ENCODE peak calls at places on chromosomes 13 and 19, in nine cellular contexts. One of them, this sample, is unnamed.
A peak's percentile ranks its signal among the peaks of the same experiment; 100 is the strongest.

GRCh38 chr13:19782049-19782726 is 557 bp downstream of the PSPC1 start:
- DNase-seq in tibial artery: peak; percentile 75
- DNase-seq in spleen: peak; percentile 94
- DNase-seq in upper lobe of left lung: peak; percentile 91
- DNase-seq in heart right ventricle: peak; percentile 60
- DNase-seq in Peyer's patch: peak; percentile 76
- DNase-seq in CD8-positive, alpha-beta T cell: peak; percentile 22
- DNase-seq in hepatocyte: peak; percentile 66
- DNase-seq in cardiac muscle cell: peak; percentile 62
- DNase-seq in this sample: peak; percentile 83

GRCh38 chr13:40132249-40132648 is 476.8 kb downstream of the COG6 start:
- DNase-seq in hepatocyte: no peak
- DNase-seq in CD8-positive, alpha-beta T cell: no peak
- DNase-seq in cardiac muscle cell: no peak
- DNase-seq in upper lobe of left lung: no peak
- DNase-seq in Peyer's patch: no peak
- DNase-seq in tibial artery: no peak
- DNase-seq in spleen: no peak
- DNase-seq in heart right ventricle: no peak
- DNase-seq in this sample: no peak

GRCh38 chr19:21751379-21751778 is 16.0 kb downstream of the ZNF100 start:
- DNase-seq in heart right ventricle: no peak
- DNase-seq in tibial artery: no peak
- DNase-seq in CD8-positive, alpha-beta T cell: no peak
- DNase-seq in upper lobe of left lung: no peak
- DNase-seq in hepatocyte: no peak
- DNase-seq in cardiac muscle cell: no peak
- DNase-seq in Peyer's patch: no peak
- DNase-seq in spleen: no peak
- DNase-seq in this sample: no peak

GRCh38 chr19:17075860-17076538 is 422 bp downstream of the MYO9B start:
- DNase-seq in upper lobe of left lung: peak; percentile 87
- DNase-seq in CD8-positive, alpha-beta T cell: peak; percentile 18
- DNase-seq in cardiac muscle cell: peak; percentile 36
- DNase-seq in Peyer's patch: peak; percentile 80
- DNase-seq in heart right ventricle: peak; percentile 49
- DNase-seq in hepatocyte: peak; percentile 50
- DNase-seq in spleen: peak; percentile 92
- DNase-seq in tibial artery: no peak
- DNase-seq in this sample: peak; percentile 78

GRCh38 chr19:47022541-47023447 is 3.2 kb downstream of the NPAS1 start:
- DNase-seq in upper lobe of left lung: no peak
- DNase-seq in heart right ventricle: no peak
- DNase-seq in hepatocyte: no peak
- DNase-seq in spleen: peak; percentile 51
- DNase-seq in Peyer's patch: no peak
- DNase-seq in cardiac muscle cell: no peak
- DNase-seq in CD8-positive, alpha-beta T cell: no peak
- DNase-seq in tibial artery: no peak
- DNase-seq in this sample: no peak

GRCh38 chr19:57719424-57719823 is 8.0 kb downstream of the ZNF671 start:
- DNase-seq in upper lobe of left lung: no peak
- DNase-seq in tibial artery: no peak
- DNase-seq in Peyer's patch: no peak
- DNase-seq in hepatocyte: no peak
- DNase-seq in heart right ventricle: no peak
- DNase-seq in spleen: no peak
- DNase-seq in CD8-positive, alpha-beta T cell: no peak
- DNase-seq in cardiac muscle cell: no peak
- DNase-seq in this sample: no peak

GRCh38 chr13:74434782-74435181 is 300.6 kb upstream of the KLF12 start:
- DNase-seq in cardiac muscle cell: no peak
- DNase-seq in heart right ventricle: no peak
- DNase-seq in spleen: no peak
- DNase-seq in Peyer's patch: no peak
- DNase-seq in upper lobe of left lung: no peak
- DNase-seq in CD8-positive, alpha-beta T cell: no peak
- DNase-seq in hepatocyte: no peak
- DNase-seq in tibial artery: no peak
- DNase-seq in this sample: no peak

GRCh38 chr19:6613711-6614110 is 22.8 kb upstream of the CD70 start:
- DNase-seq in CD8-positive, alpha-beta T cell: no peak
- DNase-seq in tibial artery: no peak
- DNase-seq in hepatocyte: no peak
- DNase-seq in cardiac muscle cell: no peak
- DNase-seq in Peyer's patch: no peak
- DNase-seq in upper lobe of left lung: no peak
- DNase-seq in heart right ventricle: no peak
- DNase-seq in spleen: no peak
- DNase-seq in this sample: no peak

GRCh38 chr19:35143231-35143715 is at the start of gene FXYD7:
- DNase-seq in heart right ventricle: peak; percentile 38
- DNase-seq in Peyer's patch: no peak
- DNase-seq in CD8-positive, alpha-beta T cell: no peak
- DNase-seq in cardiac muscle cell: no peak
- DNase-seq in tibial artery: no peak
- DNase-seq in hepatocyte: no peak
- DNase-seq in upper lobe of left lung: peak; percentile 77
- DNase-seq in spleen: no peak
- DNase-seq in this sample: no peak

GRCh38 chr13:85864963-85865530 is 65.8 kb upstream of the SLITRK6 start:
- DNase-seq in upper lobe of left lung: no peak
- DNase-seq in hepatocyte: peak; percentile 34
- DNase-seq in Peyer's patch: no peak
- DNase-seq in heart right ventricle: no peak
- DNase-seq in CD8-positive, alpha-beta T cell: no peak
- DNase-seq in spleen: no peak
- DNase-seq in tibial artery: no peak
- DNase-seq in cardiac muscle cell: peak; percentile 35
- DNase-seq in this sample: no peak

GRCh38 chr13:22196777-22197176 is 525.9 kb downstream of the FGF9 start:
- DNase-seq in heart right ventricle: no peak
- DNase-seq in Peyer's patch: no peak
- DNase-seq in tibial artery: no peak
- DNase-seq in spleen: no peak
- DNase-seq in hepatocyte: no peak
- DNase-seq in cardiac muscle cell: no peak
- DNase-seq in CD8-positive, alpha-beta T cell: no peak
- DNase-seq in upper lobe of left lung: no peak
- DNase-seq in this sample: no peak

GRCh38 chr13:73422973-73423372 is 364.2 kb downstream of the KLF5 start:
- DNase-seq in heart right ventricle: no peak
- DNase-seq in CD8-positive, alpha-beta T cell: no peak
- DNase-seq in cardiac muscle cell: no peak
- DNase-seq in hepatocyte: peak; percentile 25
- DNase-seq in Peyer's patch: peak; percentile 50
- DNase-seq in upper lobe of left lung: no peak
- DNase-seq in spleen: no peak
- DNase-seq in tibial artery: no peak
- DNase-seq in this sample: no peak

GRCh38 chr13:28718186-28718537 is 608 bp downstream of the SLC46A3 start:
- DNase-seq in Peyer's patch: no peak
- DNase-seq in hepatocyte: no peak
- DNase-seq in cardiac muscle cell: no peak
- DNase-seq in upper lobe of left lung: no peak
- DNase-seq in heart right ventricle: no peak
- DNase-seq in CD8-positive, alpha-beta T cell: no peak
- DNase-seq in spleen: no peak
- DNase-seq in tibial artery: no peak
- DNase-seq in this sample: no peak

GRCh38 chr13:28716511-28716910 is 2.3 kb downstream of the SLC46A3 start:
- DNase-seq in hepatocyte: peak; percentile 46
- DNase-seq in Peyer's patch: peak; percentile 83
- DNase-seq in CD8-positive, alpha-beta T cell: no peak
- DNase-seq in heart right ventricle: no peak
- DNase-seq in cardiac muscle cell: no peak
- DNase-seq in spleen: no peak
- DNase-seq in tibial artery: no peak
- DNase-seq in upper lobe of left lung: no peak
- DNase-seq in this sample: no peak

GRCh38 chr13:28719227-28719562 is 425 bp upstream of the SLC46A3 start:
- DNase-seq in Peyer's patch: no peak
- DNase-seq in hepatocyte: no peak
- DNase-seq in tibial artery: no peak
- DNase-seq in heart right ventricle: no peak
- DNase-seq in CD8-positive, alpha-beta T cell: no peak
- DNase-seq in spleen: no peak
- DNase-seq in cardiac muscle cell: no peak
- DNase-seq in upper lobe of left lung: no peak
- DNase-seq in this sample: no peak

GRCh38 chr13:28718538-28719226 is at the start of gene SLC46A3:
- DNase-seq in tibial artery: peak; percentile 100
- DNase-seq in heart right ventricle: peak; percentile 100
- DNase-seq in hepatocyte: peak; percentile 95
- DNase-seq in CD8-positive, alpha-beta T cell: peak; percentile 94
- DNase-seq in upper lobe of left lung: peak; percentile 100
- DNase-seq in spleen: peak; percentile 98
- DNase-seq in Peyer's patch: peak; percentile 99
- DNase-seq in cardiac muscle cell: peak; percentile 97
- DNase-seq in this sample: peak; percentile 99

GRCh38 chr13:28717170-28717569 is 1.6 kb downstream of the SLC46A3 start:
- DNase-seq in spleen: no peak
- DNase-seq in Peyer's patch: no peak
- DNase-seq in hepatocyte: no peak
- DNase-seq in cardiac muscle cell: no peak
- DNase-seq in CD8-positive, alpha-beta T cell: no peak
- DNase-seq in upper lobe of left lung: no peak
- DNase-seq in tibial artery: no peak
- DNase-seq in heart right ventricle: no peak
- DNase-seq in this sample: no peak
- H3K27ac ChIP-seq in spleen: no peak overlapping the region
- H3K27ac ChIP-seq in Peyer's patch: no peak overlapping the region
- H3K27ac ChIP-seq in hepatocyte: peak overlapping the region; percentile 75
- H3K27ac ChIP-seq in cardiac muscle cell: no peak overlapping the region
- H3K27ac ChIP-seq in CD8-positive, alpha-beta T cell: no peak overlapping the region
- H3K27ac ChIP-seq in upper lobe of left lung: peak overlapping the region; percentile 97
- H3K27ac ChIP-seq in tibial artery: no peak overlapping the region
- H3K27ac ChIP-seq in heart right ventricle: peak overlapping the region; percentile 99
- H3K27ac ChIP-seq in this sample: peak overlapping the region; percentile 37

DNA sequence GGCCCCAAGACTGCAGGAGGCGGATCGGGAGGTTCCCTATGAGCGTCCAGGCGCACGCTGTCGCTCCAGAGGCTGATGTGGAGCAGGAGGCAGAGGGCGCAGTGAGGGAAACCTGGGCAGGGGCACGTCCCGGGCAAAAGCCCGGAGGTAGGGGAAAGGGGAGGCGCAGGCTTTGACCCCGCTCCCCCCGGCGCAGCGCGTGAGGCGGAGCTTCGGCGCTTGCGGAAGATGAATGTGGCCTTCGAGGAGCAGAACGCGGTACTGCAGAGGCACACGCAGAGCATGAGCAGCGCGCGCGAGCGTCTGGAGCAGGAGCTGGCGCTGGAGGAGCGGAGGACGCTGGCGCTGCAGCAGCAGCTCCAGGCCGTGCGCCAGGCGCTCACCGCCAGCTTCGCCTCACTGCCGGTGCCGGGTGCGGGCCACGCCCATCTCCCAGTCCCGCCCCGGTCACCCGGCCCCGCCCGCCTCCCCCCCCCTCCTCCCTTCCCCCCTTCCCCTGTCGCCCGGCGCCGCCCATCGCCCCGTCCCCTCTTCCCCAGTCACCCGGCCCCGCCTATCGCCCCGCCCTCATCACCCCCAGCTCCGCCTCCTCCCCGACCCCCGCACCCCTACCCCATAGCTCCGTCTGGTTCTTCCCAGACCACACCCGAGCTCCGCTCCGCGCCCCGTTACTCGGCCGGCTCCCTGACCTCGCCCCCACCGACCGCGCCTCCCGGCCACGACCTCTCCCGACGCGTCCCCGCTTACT is 4.1 kb downstream of the HMG20B start:
- DNase-seq in CD8-positive, alpha-beta T cell: no peak
- DNase-seq in upper lobe of left lung: peak; percentile 90
- DNase-seq in tibial artery: peak; percentile 82
- DNase-seq in hepatocyte: peak; percentile 88
- DNase-seq in heart right ventricle: peak; percentile 71
- DNase-seq in spleen: no peak
- DNase-seq in cardiac muscle cell: peak; percentile 75
- DNase-seq in Peyer's patch: peak; percentile 57
- DNase-seq in this sample: no peak
- TF ChIP-seq CTCF in CD8-positive, alpha-beta T cell: no peak
- TF ChIP-seq CTCF in upper lobe of left lung: no peak
- TF ChIP-seq CTCF in tibial artery: no peak
- TF ChIP-seq CTCF in hepatocyte: no peak
- TF ChIP-seq CTCF in heart right ventricle: no peak
- TF ChIP-seq CTCF in spleen: no peak
- TF ChIP-seq CTCF in cardiac muscle cell: no peak
- TF ChIP-seq CTCF in Peyer's patch: no peak
- TF ChIP-seq CTCF in this sample: no peak

GRCh38 chr19:38650180-38650775 is 2.8 kb downstream of the ACTN4 start:
- DNase-seq in upper lobe of left lung: no peak
- DNase-seq in cardiac muscle cell: no peak
- DNase-seq in spleen: no peak
- DNase-seq in hepatocyte: peak; percentile 54
- DNase-seq in heart right ventricle: no peak
- DNase-seq in Peyer's patch: peak; percentile 68
- DNase-seq in CD8-positive, alpha-beta T cell: no peak
- DNase-seq in tibial artery: no peak
- DNase-seq in this sample: no peak

GRCh38 chr19:38650911-38651584 is 3.6 kb downstream of the ACTN4 start:
- DNase-seq in Peyer's patch: no peak
- DNase-seq in spleen: no peak
- DNase-seq in tibial artery: no peak
- DNase-seq in upper lobe of left lung: no peak
- DNase-seq in heart right ventricle: no peak
- DNase-seq in CD8-positive, alpha-beta T cell: no peak
- DNase-seq in cardiac muscle cell: no peak
- DNase-seq in hepatocyte: peak; percentile 6
- DNase-seq in this sample: no peak

GRCh38 chr19:38655148-38655824 is 7.8 kb downstream of the ACTN4 start:
- DNase-seq in tibial artery: no peak
- DNase-seq in hepatocyte: no peak
- DNase-seq in CD8-positive, alpha-beta T cell: no peak
- DNase-seq in Peyer's patch: no peak
- DNase-seq in upper lobe of left lung: no peak
- DNase-seq in spleen: no peak
- DNase-seq in heart right ventricle: no peak
- DNase-seq in cardiac muscle cell: no peak
- DNase-seq in this sample: no peak

GRCh38 chr19:38654478-38655079 is 7.1 kb downstream of the ACTN4 start:
- DNase-seq in heart right ventricle: no peak
- DNase-seq in upper lobe of left lung: no peak
- DNase-seq in CD8-positive, alpha-beta T cell: no peak
- DNase-seq in Peyer's patch: no peak
- DNase-seq in hepatocyte: no peak
- DNase-seq in cardiac muscle cell: no peak
- DNase-seq in tibial artery: no peak
- DNase-seq in spleen: no peak
- DNase-seq in this sample: no peak

GRCh38 chr19:38653028-38653571 is 5.7 kb downstream of the ACTN4 start:
- DNase-seq in spleen: no peak
- DNase-seq in upper lobe of left lung: no peak
- DNase-seq in heart right ventricle: no peak
- DNase-seq in cardiac muscle cell: no peak
- DNase-seq in hepatocyte: peak; percentile 78
- DNase-seq in tibial artery: peak; percentile 84
- DNase-seq in Peyer's patch: peak; percentile 85
- DNase-seq in CD8-positive, alpha-beta T cell: no peak
- DNase-seq in this sample: no peak
- H3K27ac ChIP-seq in spleen: peak overlapping the region; percentile 83
- H3K27ac ChIP-seq in upper lobe of left lung: peak overlapping the region; percentile 97
- H3K27ac ChIP-seq in heart right ventricle: peak overlapping the region; percentile 98
- H3K27ac ChIP-seq in cardiac muscle cell: peak overlapping the region; percentile 96
- H3K27ac ChIP-seq in hepatocyte: peak overlapping the region; percentile 85
- H3K27ac ChIP-seq in tibial artery: peak overlapping the region; percentile 97
- H3K27ac ChIP-seq in Peyer's patch: peak overlapping the region; percentile 92
- H3K27ac ChIP-seq in CD8-positive, alpha-beta T cell: no peak overlapping the region
- H3K27ac ChIP-seq in this sample: peak overlapping the region; percentile 80

GRCh38 chr19:52398091-52398461 is 427 bp downstream of the ZNF528 start:
- DNase-seq in CD8-positive, alpha-beta T cell: no peak
- DNase-seq in spleen: no peak
- DNase-seq in upper lobe of left lung: no peak
- DNase-seq in cardiac muscle cell: peak; percentile 3
- DNase-seq in tibial artery: no peak
- DNase-seq in Peyer's patch: no peak
- DNase-seq in heart right ventricle: peak; percentile 11
- DNase-seq in hepatocyte: peak; percentile 31
- DNase-seq in this sample: no peak
- TF ChIP-seq CTCF in CD8-positive, alpha-beta T cell: no peak
- TF ChIP-seq CTCF in spleen: no peak
- TF ChIP-seq CTCF in upper lobe of left lung: no peak
- TF ChIP-seq CTCF in cardiac muscle cell: peak; percentile 14
- TF ChIP-seq CTCF in tibial artery: no peak
- TF ChIP-seq CTCF in Peyer's patch: no peak
- TF ChIP-seq CTCF in heart right ventricle: no peak
- TF ChIP-seq CTCF in hepatocyte: no peak
- TF ChIP-seq CTCF in this sample: no peak

This sample was measured in upper lobe of right lung.